ENCODE peak calls at places on chromosomes 6 and 20, in seven cellular contexts. G, E, X, V, B, D and S are unnamed samples.
A peak's percentile ranks its signal among the peaks of the same experiment; 100 is the strongest.

GRCh38 chr6:150129616-150130505 is 13.0 kb upstream of the PPP1R14C start:
- DNase-seq in G (no peak), E (no peak), X (no peak), V (no peak), B (no peak), D (no peak), S (no peak)

GRCh38 chr6:49322861-49323260 is 140.2 kb downstream of the MMUT start:
- DNase-seq in G (no peak), E (no peak), X (no peak), V (no peak), B (no peak), D (no peak), S (no peak)

GRCh38 chr6:138719011-138719635 is 54.4 kb upstream of the CCDC28A start:
- DNase-seq in G (no peak), E (no peak), X (peak; percentile 52), V (no peak), B (no peak), D (no peak), S (no peak)

GRCh38 chr6:9131616-9132015 is 696.3 kb upstream of the SLC35B3 start:
- DNase-seq in G (peak; percentile 59), E (no peak), X (no peak), V (no peak), B (no peak), D (no peak), S (peak; percentile 30)

GRCh38 chr20:38165089-38165965 is at the start of gene TGM2:
- DNase-seq in G (peak; percentile 83), E (peak; percentile 95), X (peak; percentile 73), V (peak; percentile 88), B (peak; percentile 52), D (peak; percentile 87), S (peak; percentile 87)

GRCh38 chr6:49550413-49551125 is at the start of gene C6orf141:
- DNase-seq in G (peak; percentile 52), E (peak; percentile 67), X (peak; percentile 59), V (no peak), B (peak; percentile 73), D (no peak), S (peak; percentile 70)

GRCh38 chr6:31037692-31038091 is 27.4 kb downstream of the MUC22 start:
- DNase-seq in G (no peak), E (no peak), X (peak; percentile 84), V (no peak), B (no peak), D (no peak), S (no peak)

GRCh38 chr6:152748843-152749242 is 1.8 kb upstream of the VIP start:
- DNase-seq in G (no peak), E (no peak), X (no peak), V (no peak), B (no peak), D (no peak), S (no peak)

GRCh38 chr6:150363733-150364132 is 5.1 kb upstream of the IYD start:
- DNase-seq in G (no peak), E (no peak), X (no peak), V (no peak), B (no peak), D (no peak), S (no peak)

GRCh38 chr6:20182926-20183521 is 29.2 kb downstream of the MBOAT1 start:
- DNase-seq in G (peak; percentile 82), E (peak; percentile 69), X (peak; percentile 41), V (peak; percentile 59), B (no peak), D (peak; percentile 54), S (peak; percentile 92)

GRCh38 chr6:42390228-42390934 is 61.3 kb downstream of the TRERF1 start:
- DNase-seq in G (peak; percentile 16), E (no peak), X (no peak), V (no peak), B (no peak), D (no peak), S (no peak)

GRCh38 chr6:155832596-155832995 is 377.0 kb upstream of the NOX3 start:
- DNase-seq in G (no peak), E (no peak), X (peak; percentile 79), V (no peak), B (no peak), D (no peak), S (no peak)

GRCh38 chr20:47150403-47151152 is 205.9 kb downstream of the ZMYND8 start:
- DNase-seq in G (peak; percentile 65), E (no peak), X (peak; percentile 70), V (peak; percentile 44), B (peak; percentile 88), D (peak; percentile 56), S (peak; percentile 67)

DNA sequence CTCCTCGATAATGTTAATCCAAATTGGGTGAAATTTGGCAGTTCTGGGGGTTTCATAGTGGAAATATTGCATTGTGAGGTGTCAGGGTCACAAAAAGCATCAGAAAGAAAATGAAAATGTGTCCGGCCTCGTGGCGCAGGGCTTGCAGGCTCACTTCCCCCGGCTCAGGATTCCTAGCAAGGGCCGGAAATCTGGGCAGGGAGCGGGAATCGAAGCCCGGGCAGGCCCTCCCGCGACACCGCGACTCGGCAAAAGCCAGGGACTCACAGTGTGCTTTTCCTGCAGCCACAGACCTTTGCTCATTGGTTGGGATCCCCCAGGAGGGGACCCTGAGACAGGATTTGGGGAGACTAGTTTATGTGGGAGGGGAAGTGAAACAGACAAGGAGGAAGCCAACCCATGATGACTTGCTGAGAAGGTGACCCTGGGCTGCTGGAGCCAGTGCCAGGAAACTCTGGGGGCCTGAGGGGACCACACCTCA is 847 bp upstream of the CD93 start:
- DNase-seq in G (peak; percentile 52), E (peak; percentile 84), X (no peak), V (peak; percentile 64), B (no peak), D (peak; percentile 69), S (no peak)
- H3K4me3 ChIP-seq in G (no peak overlapping the region), E (no peak overlapping the region), X (no peak overlapping the region), V (peak overlapping the region; percentile 1), B (no peak overlapping the region), D (peak overlapping the region; percentile 67), S (no peak overlapping the region)

GRCh38 chr6:69867075-69867911 is 937 bp downstream of the COL19A1 start:
- DNase-seq in G (peak; percentile 62), E (peak; percentile 85), X (peak; percentile 32), V (peak; percentile 71), B (peak; percentile 63), D (peak; percentile 53), S (peak; percentile 38)
- TF ChIP-seq CTCF in G (peak; percentile 39), E (peak; percentile 6), X (peak; percentile 2), V (peak; percentile 51), B (peak; percentile 10), D (peak; percentile 6), S (no peak)

GRCh38 chr6:14464049-14464448 is 346.5 kb downstream of the CD83 start:
- DNase-seq in G (no peak), E (no peak), X (peak; percentile 28), V (no peak), B (no peak), D (no peak), S (no peak)
- H3K9me3 ChIP-seq in G (no peaks in the 10 kb centered on the region), E (no peaks in the 10 kb centered on the region), X (no peaks in the 10 kb centered on the region), V (no peaks in the 10 kb centered on the region), B (no peaks in the 10 kb centered on the region), D (no peaks in the 10 kb centered on the region), S (no peaks in the 10 kb centered on the region)

GRCh38 chr6:15309611-15310283 is 63.9 kb downstream of the JARID2 start:
- DNase-seq in G (no peak), E (no peak), X (no peak), V (no peak), B (peak; percentile 85), D (no peak), S (no peak)
- H3K4me3 ChIP-seq in G (no peak overlapping the region), E (no peak overlapping the region), X (no peak overlapping the region), V (no peak overlapping the region), B (no peak overlapping the region), D (no peak overlapping the region), S (no peak overlapping the region)

GRCh38 chr6:143941852-143942627 is 66.0 kb downstream of the PLAGL1 start:
- DNase-seq in G (peak; percentile 40), E (peak; percentile 75), X (peak; percentile 39), V (peak; percentile 48), B (peak; percentile 86), D (peak; percentile 36), S (peak; percentile 76)
- TF ChIP-seq CTCF in G (peak; percentile 28), E (peak; percentile 72), X (peak; percentile 79), V (peak; percentile 53), B (peak; percentile 97), D (peak; percentile 53), S (peak; percentile 21)

GRCh38 chr6:169968541-169969270 is 217.3 kb downstream of the ERMARD start:
- DNase-seq in G (no peak), E (peak; percentile 51), X (no peak), V (peak; percentile 20), B (no peak), D (no peak), S (peak; percentile 4)
- H3K9me3 ChIP-seq in G (no peaks in the 10 kb centered on the region), E (no peaks in the 10 kb centered on the region), X (no peaks in the 10 kb centered on the region), V (no peaks in the 10 kb centered on the region), B (no peaks in the 10 kb centered on the region), D (no peaks in the 10 kb centered on the region), S (no peaks in the 10 kb centered on the region)